ENCODE peak calls at places on chromosome 16, in seven cellular contexts. E is IMR-90; Z is kidney; Q is pancreas; K is epithelial cell of esophagus; C is CD4-positive, CD25-positive, alpha-beta regulatory T cell; F is OCI-LY7. M is an unnamed sample.

GRCh38 chr16:54897930-54898329 is 32.7 kb upstream of the IRX5 start:
- DNase-seq in E (no peak), F (peak), Q (no peak), K (no peak), C (no peak), Z (no peak), M (no peak)

GRCh38 chr16:12540290-12540689 is 263.4 kb downstream of the CPPED1 start:
- DNase-seq in E (no peak), F (no peak), Z (no peak), Q (no peak), C (no peak), K (no peak), M (no peak)

GRCh38 chr16:83974475-83974874 is 6.4 kb downstream of the NECAB2 start:
- DNase-seq in F (no peak), E (no peak), K (no peak), Z (no peak), Q (no peak), C (no peak), M (no peak)

GRCh38 chr16:11131706-11132105 is 124.3 kb downstream of the SOCS1 start:
- DNase-seq in Q (no peak), Z (no peak), F (no peak), K (no peak), C (no peak), E (no peak), M (no peak)

GRCh38 chr16:84286568-84287220 is 8.0 kb upstream of the WFDC1 start:
- DNase-seq in Z (peak), F (no peak), K (no peak), Q (no peak), C (no peak), E (peak), M (peak)

GRCh38 chr16:60929-61878 is 7.6 kb downstream of the SNRNP25 start:
- DNase-seq in Z (no peak), E (no peak), F (no peak), C (no peak), Q (peak), K (no peak), M (no peak)

GRCh38 chr16:12057276-12057675 is 80.7 kb downstream of the SNX29 start:
- DNase-seq in Z (no peak), Q (no peak), K (no peak), F (no peak), E (peak), C (no peak), M (no peak)

GRCh38 chr16:1791943-1792812 is 1.3 kb downstream of the IGFALS start:
- DNase-seq in F (no peak), Q (no peak), K (no peak), Z (peak), E (no peak), C (no peak), M (no peak)

GRCh38 chr16:28202147-28202746 is 9.5 kb downstream of the XPO6 start:
- DNase-seq in Z (no peak), C (peak), Q (no peak), K (no peak), E (no peak), F (no peak), M (no peak)

GRCh38 chr16:1959269-1960039 is at the start of gene NDUFB10:
- DNase-seq in F (peak), K (peak), C (peak), E (peak), Q (peak), Z (peak), M (peak)

GRCh38 chr16:85262558-85263196 is 150.4 kb upstream of the CIBAR2 start:
- DNase-seq in C (no peak), K (no peak), Z (no peak), Q (no peak), F (no peak), E (no peak), M (peak)

DNA sequence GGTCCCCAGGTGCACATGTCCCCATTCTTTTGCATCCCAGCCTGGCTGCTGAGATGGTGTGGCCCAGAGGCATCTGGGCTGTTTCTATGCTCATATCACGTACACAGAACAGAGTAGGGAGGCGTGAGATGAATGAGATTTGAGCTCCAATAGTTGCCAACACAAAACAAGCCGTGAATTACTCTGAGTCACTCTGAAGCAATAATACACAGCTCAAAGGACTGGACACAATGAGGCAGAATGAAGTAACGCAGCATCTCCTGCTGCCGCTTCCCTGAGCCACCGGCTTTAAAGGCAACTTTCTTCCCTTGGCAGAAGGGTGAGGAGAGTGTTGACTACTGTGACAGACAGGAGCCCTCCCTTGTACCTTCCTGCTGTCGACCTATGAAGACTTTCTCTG is 33.9 kb upstream of the CLEC18B start:
- DNase-seq in E (peak), K (peak), C (no peak), Q (no peak), F (no peak), Z (no peak), M (no peak)
- H3K4me3 ChIP-seq in E (no peak), K (no peak), C (no peak), Q (no peak), F (no peak), Z (no peak), M (no peak)

GRCh38 chr16:23464196-23464595 is 11.2 kb upstream of the COG7 start:
- DNase-seq in F (no peak), Q (no peak), C (no peak), K (no peak), E (no peak), Z (no peak), M (no peak)
- H3K4me3 ChIP-seq in F (no peak), Q (no peak), C (no peak), K (no peak), E (no peak), Z (no peak), M (no peak)

GRCh38 chr16:87539113-87539512 is 46.3 kb upstream of the ZCCHC14 start:
- DNase-seq in F (no peak), Z (no peak), K (no peak), C (no peak), Q (no peak), E (no peak), M (no peak)

GRCh38 chr16:87542531-87543102 is 49.8 kb upstream of the ZCCHC14 start:
- DNase-seq in K (no peak), E (no peak), C (no peak), F (no peak), Z (no peak), Q (no peak), M (no peak)

GRCh38 chr16:87540072-87540976 is 47.5 kb upstream of the ZCCHC14 start:
- DNase-seq in K (no peak), F (no peak), E (no peak), C (no peak), Z (no peak), Q (no peak), M (no peak)

GRCh38 chr16:87541882-87542234 is 49.0 kb upstream of the ZCCHC14 start:
- DNase-seq in K (no peak), E (no peak), C (no peak), Z (no peak), Q (no peak), F (no peak), M (no peak)

DNA sequence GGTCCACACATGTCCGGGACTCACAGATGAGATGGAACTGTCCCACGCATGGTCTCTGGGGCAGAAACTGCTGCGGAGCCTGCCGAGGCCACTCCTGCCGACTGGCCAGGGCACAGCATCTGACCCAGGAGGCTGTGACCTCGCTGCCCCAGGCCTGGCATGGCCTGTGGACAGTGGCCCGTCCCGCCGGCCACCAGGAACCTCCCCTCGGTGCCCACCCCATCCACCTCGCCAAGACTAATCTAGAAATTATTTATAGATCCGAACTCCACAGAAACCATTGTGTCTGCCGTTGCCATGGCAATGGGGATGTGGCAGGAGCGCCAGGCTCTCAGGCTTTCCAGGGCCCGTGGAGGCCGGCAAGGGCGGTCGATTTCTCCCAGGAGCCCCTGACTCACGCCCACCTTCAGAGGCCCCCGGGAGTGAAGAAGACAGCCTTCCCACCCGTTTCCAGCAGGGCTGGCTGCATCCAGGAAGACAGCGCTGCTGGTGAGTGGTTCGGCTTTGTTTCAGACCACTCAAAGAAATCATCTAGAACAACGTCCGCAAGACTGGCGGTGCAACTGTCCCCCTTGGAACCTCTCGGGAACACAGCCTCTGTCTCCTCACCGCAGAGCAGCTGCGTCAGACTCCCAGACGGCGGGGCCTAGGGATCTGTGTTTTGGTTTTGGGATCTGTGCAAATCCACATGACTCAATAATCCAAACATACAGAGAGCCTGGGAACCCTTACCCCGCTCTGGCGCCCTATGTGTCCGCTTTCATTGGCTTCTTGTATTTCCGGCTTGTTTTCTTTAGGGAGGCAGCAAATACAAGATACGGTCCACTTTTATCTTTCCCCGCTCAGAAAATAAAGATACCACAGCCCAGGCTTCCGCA is 48.4 kb upstream of the ZCCHC14 start:
- DNase-seq in Z (no peak), K (no peak), E (peak), Q (no peak), F (no peak), C (no peak), M (no peak)
- H3K4me3 ChIP-seq in Z (no peak), K (no peak), E (no peak), Q (no peak), F (no peak), C (no peak), M (no peak)

DNA sequence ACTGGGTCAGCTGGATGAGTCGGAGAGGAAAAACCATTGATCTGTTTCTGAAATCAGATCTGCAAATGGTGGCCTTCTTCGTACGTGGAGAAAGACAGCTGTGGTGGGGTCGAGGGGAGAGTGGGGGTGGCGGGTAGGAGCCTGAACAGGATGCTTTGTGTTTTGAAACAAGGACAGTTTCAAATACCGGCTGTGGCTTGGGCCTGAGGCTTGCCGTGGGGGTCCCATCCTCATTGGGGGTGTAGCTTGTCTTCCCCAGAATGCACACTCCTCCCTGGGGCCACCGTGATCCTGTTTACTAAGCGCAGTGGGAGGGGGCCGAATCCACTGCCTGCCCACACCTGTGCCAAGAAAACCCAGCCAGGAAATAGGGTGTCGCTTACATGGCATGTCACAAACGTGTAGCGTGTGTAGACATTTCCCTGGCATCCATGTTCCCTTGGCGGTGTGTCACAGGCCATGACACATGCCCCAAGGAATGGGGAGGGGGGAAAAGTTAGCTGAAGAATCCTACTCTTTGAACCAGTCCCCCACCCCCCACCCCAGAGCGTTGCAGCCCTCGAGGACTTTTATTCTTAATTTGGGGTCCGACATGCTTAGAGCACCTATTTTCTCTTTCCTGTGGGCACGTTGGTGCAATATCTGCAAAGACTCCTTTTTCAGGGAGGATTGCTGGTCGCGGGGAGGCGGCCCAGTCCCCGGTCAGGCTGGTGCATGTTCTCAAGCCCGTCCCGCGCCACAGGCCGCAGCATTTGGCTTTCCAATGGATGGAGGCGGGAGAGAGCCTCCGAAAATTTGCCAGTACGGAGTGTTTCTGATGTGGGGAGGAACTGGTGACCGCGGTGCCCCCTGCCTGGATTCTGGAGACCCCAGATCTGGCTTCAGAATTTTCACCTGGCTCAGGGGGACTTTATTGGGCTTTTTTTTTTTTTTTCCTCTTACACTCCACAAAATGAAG is 2.0 kb downstream of the CMIP start:
- DNase-seq in K (peak), F (peak), E (peak), C (peak), Q (peak), Z (peak), M (no peak)
- H3K4me3 ChIP-seq in K (peak), F (peak), E (peak), C (peak), Q (peak), Z (peak), M (peak)